ENCODE peak calls at places on chromosomes 7 and 10, in five cellular contexts. M is CD4-positive, alpha-beta T cell; U is tibial artery; N is heart right ventricle; I is HFFc6. H is an unnamed sample.

GRCh38 chr7:84744388-84744787 is 442.5 kb downstream of the SEMA3D start:
- DNase-seq in M (no peak), U (no peak), N (no peak), I (peak), H (no peak)

GRCh38 chr10:100355069-100355468 is 8.0 kb downstream of the SCD start:
- DNase-seq in N (no peak), U (no peak), M (no peak), I (no peak), H (no peak)

GRCh38 chr7:19107392-19108147 is 9.9 kb downstream of the TWIST1 start:
- DNase-seq in M (no peak), U (peak), I (peak), N (peak), H (no peak)

GRCh38 chr7:24700446-24701044 is 56.7 kb downstream of the GSDME start:
- DNase-seq in I (no peak), U (no peak), M (no peak), N (no peak), H (no peak)

GRCh38 chr7:125820495-125820894 is 890.9 kb upstream of the POT1 start:
- DNase-seq in N (no peak), U (no peak), I (no peak), M (no peak), H (no peak)

GRCh38 chr10:48231699-48232315 is 42.7 kb downstream of the FRMPD2 start:
- DNase-seq in M (no peak), N (no peak), U (no peak), I (no peak), H (no peak)

GRCh38 chr7:157149317-157149716 is 10.6 kb downstream of the UBE3C start:
- DNase-seq in M (no peak), I (no peak), U (no peak), N (no peak), H (no peak)

GRCh38 chr10:44008270-44008916 is 359.7 kb upstream of the ZNF32 start:
- DNase-seq in I (peak), U (no peak), M (no peak), N (no peak), H (no peak)

GRCh38 chr10:74011762-74012161 is 13.8 kb downstream of the VCL start:
- DNase-seq in M (no peak), I (peak), N (no peak), U (no peak), H (no peak)

GRCh38 chr7:156667110-156667436 is 26.5 kb downstream of the RNF32 start:
- DNase-seq in N (no peak), M (no peak), U (no peak), I (no peak), H (no peak)

GRCh38 chr10:71921319-71922027 is 42.7 kb upstream of the CHST3 start:
- DNase-seq in N (peak), I (no peak), M (no peak), U (peak), H (no peak)

GRCh38 chr10:115949282-115949844 is 323.6 kb downstream of the GFRA1 start:
- DNase-seq in U (no peak), I (no peak), N (no peak), M (no peak), H (no peak)

GRCh38 chr10:35259769-35260397 is 76.4 kb upstream of the CCNY start:
- DNase-seq in U (no peak), N (no peak), M (no peak), I (peak), H (peak)

GRCh38 chr10:13087986-13088618 is 11.9 kb upstream of the OPTN start:
- DNase-seq in N (no peak), M (no peak), U (no peak), I (peak), H (no peak)

GRCh38 chr7:148699772-148700629 is 1.3 kb downstream of the CUL1 start:
- DNase-seq in M (no peak), U (no peak), I (peak), N (no peak), H (no peak)

GRCh38 chr10:84593546-84593945 is 265.2 kb downstream of the CCSER2 start:
- DNase-seq in N (no peak), I (no peak), U (peak), M (no peak), H (no peak)

GRCh38 chr10:110336111-110336721 is 31.5 kb upstream of the SMNDC1 start:
- DNase-seq in I (peak), U (no peak), N (no peak), M (no peak), H (no peak)

GRCh38 chr7:142745091-142745635 is 4.1 kb upstream of the PRSS1 start:
- DNase-seq in M (no peak), I (peak), U (no peak), N (no peak), H (no peak)

GRCh38 chr7:2230882-2231281 is 1.9 kb downstream of the MAD1L1 start:
- DNase-seq in M (no peak), I (no peak), N (no peak), U (no peak), H (no peak)

GRCh38 chr7:81414411-81414810 is 355.4 kb downstream of the HGF start:
- DNase-seq in I (no peak), M (no peak), U (no peak), N (no peak), H (no peak)

GRCh38 chr7:29281782-29282541 is 87.4 kb downstream of the CHN2 start:
- DNase-seq in I (peak), N (no peak), M (no peak), U (no peak), H (no peak)

GRCh38 chr10:91613411-91614253 is 19.2 kb downstream of the PPP1R3C start:
- DNase-seq in U (no peak), N (no peak), M (no peak), I (peak), H (no peak)

GRCh38 chr10:100999742-101000601 is at the start of gene LZTS2:
- DNase-seq in N (peak), M (no peak), I (peak), U (peak), H (no peak)

GRCh38 chr10:117112220-117112619 is 25.9 kb downstream of the VAX1 start:
- DNase-seq in M (no peak), U (no peak), N (no peak), I (no peak), H (no peak)

GRCh38 chr7:98251251-98251843 is 685 bp downstream of the TECPR1 start:
- DNase-seq in I (no peak), N (no peak), M (peak), U (no peak), H (no peak)

GRCh38 chr10:92121686-92122492 is 169.0 kb downstream of the CPEB3 start:
- DNase-seq in U (no peak), I (no peak), N (no peak), M (no peak), H (no peak)

GRCh38 chr7:67478066-67478465 is 481.4 kb downstream of the TYW1 start:
- DNase-seq in I (no peak), M (no peak), N (no peak), U (no peak), H (no peak)

GRCh38 chr7:128366986-128367385 is 5.5 kb upstream of the PRRT4 start:
- DNase-seq in M (no peak), I (no peak), N (no peak), U (no peak), H (no peak)

GRCh38 chr7:28293529-28293835 is 112.9 kb upstream of the JAZF1 start:
- DNase-seq in I (no peak), N (no peak), M (no peak), U (no peak), H (no peak)

GRCh38 chr10:101716891-101717659 is 22.1 kb upstream of the FBXW4 start:
- DNase-seq in N (no peak), U (no peak), I (no peak), M (no peak), H (no peak)

GRCh38 chr10:3074145-3074665 is 6.9 kb downstream of the PFKP start:
- DNase-seq in M (no peak), U (no peak), I (no peak), N (no peak), H (no peak)

GRCh38 chr10:43226851-43227845 is 39.7 kb downstream of the RASGEF1A start:
- DNase-seq in M (no peak), I (no peak), U (peak), N (no peak), H (peak)

GRCh38 chr7:71507665-71508064 is 375.7 kb downstream of the GALNT17 start:
- DNase-seq in U (no peak), N (no peak), I (no peak), M (no peak), H (no peak)

GRCh38 chr10:44362866-44363711 is 21.8 kb downstream of the CXCL12 start:
- DNase-seq in N (no peak), M (no peak), U (no peak), I (no peak), H (no peak)

GRCh38 chr7:4831723-4832495 is 29.9 kb downstream of the PAPOLB start:
- DNase-seq in N (no peak), M (no peak), I (no peak), U (no peak), H (no peak)

GRCh38 chr7:47794016-47794415 is 154.2 kb downstream of the PKD1L1 start:
- DNase-seq in M (no peak), I (no peak), U (no peak), N (no peak), H (no peak)

GRCh38 chr7:47799529-47799928 is 148.7 kb downstream of the PKD1L1 start:
- DNase-seq in M (no peak), U (no peak), I (no peak), N (no peak), H (no peak)

GRCh38 chr7:47792521-47793121 is 155.6 kb downstream of the PKD1L1 start:
- DNase-seq in N (no peak), I (peak), M (no peak), U (no peak), H (no peak)

GRCh38 chr7:47795631-47796030 is 152.6 kb downstream of the PKD1L1 start:
- DNase-seq in N (no peak), M (no peak), U (no peak), I (peak), H (no peak)

GRCh38 chr7:47796347-47796746 is 151.9 kb downstream of the PKD1L1 start:
- DNase-seq in M (no peak), N (no peak), I (peak), U (no peak), H (no peak)
- TF ChIP-seq CTCF in M (no peak), N (no peak), I (peak), U (no peak), H (no peak)

GRCh38 chr7:134328900-134329299 is 12.2 kb upstream of the SLC35B4 start:
- DNase-seq in M (no peak), N (no peak), U (no peak), I (no peak), H (no peak)

GRCh38 chr7:134331393-134331792 is 14.7 kb upstream of the SLC35B4 start:
- DNase-seq in M (no peak), I (no peak), N (no peak), U (no peak), H (no peak)

GRCh38 chr7:134329614-134330316 is 13.0 kb upstream of the SLC35B4 start:
- DNase-seq in U (no peak), I (no peak), M (no peak), N (no peak), H (no peak)

GRCh38 chr7:134330990-134331389 is 14.3 kb upstream of the SLC35B4 start:
- DNase-seq in I (no peak), U (no peak), N (no peak), M (no peak), H (no peak)

GRCh38 chr7:134327896-134328295 is 11.2 kb upstream of the SLC35B4 start:
- DNase-seq in M (peak), N (no peak), I (peak), U (no peak), H (no peak)
- TF ChIP-seq CTCF in M (peak), N (no peak), I (peak), U (no peak), H (peak)

GRCh38 chr7:90312745-90313144 is 8.4 kb downstream of the FAM237B start:
- DNase-seq in M (no peak), U (no peak), N (no peak), I (no peak), H (no peak)
- TF ChIP-seq CTCF in M (no peak), U (peak), N (no peak), I (peak), H (no peak)

GRCh38 chr7:72753781-72754180 is 74.2 kb downstream of the TYW1B start:
- DNase-seq in M (no peak), U (no peak), N (no peak), I (no peak), H (no peak)

GRCh38 chr7:72751378-72751777 is 76.6 kb downstream of the TYW1B start:
- DNase-seq in I (no peak), N (no peak), U (no peak), M (no peak), H (no peak)

GRCh38 chr7:72754312-72754711 is 73.7 kb downstream of the TYW1B start:
- DNase-seq in U (no peak), I (no peak), N (no peak), M (no peak), H (no peak)

DNA sequence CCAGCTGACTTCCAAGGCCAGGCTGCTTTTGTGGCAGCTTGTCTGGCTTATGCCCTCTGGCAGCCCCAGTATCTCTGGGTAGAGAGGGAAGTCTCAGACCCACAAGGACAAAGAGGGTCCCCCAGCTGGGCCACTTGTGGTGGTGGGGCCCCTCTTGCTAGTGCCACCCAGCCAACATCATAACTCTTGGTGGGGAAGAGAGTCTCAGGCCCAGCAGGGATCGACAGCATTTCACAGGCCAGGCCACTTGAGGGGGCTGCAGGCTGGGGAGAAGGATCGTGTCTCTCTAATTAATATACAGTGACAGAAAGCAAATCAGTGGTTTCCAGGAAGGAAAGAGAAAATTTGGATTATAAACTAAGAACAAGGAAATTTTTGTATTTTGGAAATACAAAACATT is 76.0 kb downstream of the TYW1B start:
- DNase-seq in N (no peak), U (no peak), M (no peak), I (no peak), H (no peak)
- TF ChIP-seq CTCF in N (no peak), U (no peak), M (no peak), I (peak), H (peak)

GRCh38 chr7:99837649-99838361 is 10.0 kb downstream of the CYP3A43 start:
- DNase-seq in N (no peak), U (no peak), I (no peak), M (no peak), H (no peak)
- TF ChIP-seq CTCF in N (no peak), U (no peak), I (no peak), M (no peak), H (no peak)

GRCh38 chr7:101870361-101871062 is 53.1 kb downstream of the CUX1 start:
- DNase-seq in N (no peak), U (no peak), I (no peak), M (no peak), H (no peak)

GRCh38 chr7:101868191-101868950 is 50.9 kb downstream of the CUX1 start:
- DNase-seq in I (no peak), U (no peak), M (no peak), N (no peak), H (no peak)

GRCh38 chr7:101869026-101869900 is 51.8 kb downstream of the CUX1 start:
- DNase-seq in I (no peak), U (no peak), N (no peak), M (no peak), H (no peak)

GRCh38 chr7:101871351-101871750 is 53.9 kb downstream of the CUX1 start:
- DNase-seq in N (no peak), M (no peak), U (no peak), I (no peak), H (no peak)

GRCh38 chr7:101869901-101870290 is 52.5 kb downstream of the CUX1 start:
- DNase-seq in U (no peak), I (no peak), N (no peak), M (no peak), H (no peak)
- TF ChIP-seq CTCF in U (no peak), I (no peak), N (no peak), M (no peak), H (no peak)

DNA sequence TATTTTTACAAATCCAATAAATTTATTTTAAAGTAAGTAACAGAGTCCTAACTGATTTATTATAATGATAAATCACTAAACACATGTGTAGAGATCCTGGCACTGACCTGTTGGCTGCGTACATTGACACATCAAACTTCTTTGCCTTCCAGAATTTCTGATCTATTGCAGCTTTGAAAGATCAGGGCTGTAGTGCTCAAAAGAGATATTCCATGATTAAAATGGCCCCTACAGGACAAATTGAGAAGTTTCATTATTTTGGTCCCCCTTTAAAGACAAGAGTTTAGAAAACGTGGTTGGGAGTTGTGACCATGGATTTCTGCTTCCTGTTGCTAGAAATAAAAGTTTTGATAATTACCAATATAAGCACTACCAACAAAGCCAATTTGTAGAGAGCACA is 87.7 kb upstream of the PDK4 start:
- DNase-seq in U (no peak), N (no peak), M (no peak), I (peak), H (no peak)
- TF ChIP-seq CTCF in U (peak), N (peak), M (no peak), I (peak), H (peak)